ENCODE peak calls at places on chromosome 6, in nine cellular contexts. A is brain microvascular endothelial cell, O is PC-9, T is lower lobe of right lung, J is heart left ventricle, R is left lung, D is D721Med, H is mucosa of descending colon, W is HFF-Myc. E is an unnamed sample.

GRCh38 chr6:35727206-35727934 is 9.5 kb upstream of the ARMC12 start:
- DNase-seq in O (peak; percentile 50), D (peak; percentile 75), A (peak; percentile 54), T (peak; percentile 91), J (peak; percentile 76), R (peak; percentile 80), W (no peak), H (peak; percentile 79), E (peak; percentile 80)

GRCh38 chr6:3195695-3196497 is 31.6 kb downstream of the TUBB2B start:
- DNase-seq in H (no peak), D (no peak), R (no peak), O (no peak), T (no peak), A (no peak), J (no peak), W (no peak), E (no peak)

GRCh38 chr6:159163901-159164370 is 5.3 kb upstream of the FNDC1 start:
- DNase-seq in J (no peak), W (no peak), H (no peak), T (no peak), D (no peak), A (peak; percentile 68), R (no peak), O (no peak), E (no peak)

GRCh38 chr6:47242483-47243386 is 67.0 kb downstream of the TNFRSF21 start:
- DNase-seq in D (no peak), R (peak; percentile 94), H (peak; percentile 93), A (peak; percentile 90), W (peak; percentile 61), J (peak; percentile 85), T (peak; percentile 92), O (peak; percentile 85), E (no peak)

GRCh38 chr6:35706468-35706867 is 17.8 kb upstream of the FKBP5 start:
- DNase-seq in W (no peak), A (no peak), J (no peak), T (no peak), D (no peak), R (no peak), O (no peak), H (no peak), E (no peak)

GRCh38 chr6:120826253-120826652 is 508.0 kb downstream of the TBC1D32 start:
- DNase-seq in A (no peak), J (no peak), T (no peak), W (no peak), H (peak; percentile 77), O (peak; percentile 42), R (no peak), D (no peak), E (no peak)

GRCh38 chr6:26613201-26613600 is 16.4 kb downstream of the ABT1 start:
- DNase-seq in J (no peak), A (no peak), H (no peak), R (no peak), T (no peak), W (no peak), O (no peak), D (no peak), E (no peak)

GRCh38 chr6:11969092-11969491 is 43.0 kb upstream of the HIVEP1 start:
- DNase-seq in A (peak; percentile 47), H (no peak), O (no peak), J (no peak), R (no peak), D (no peak), T (no peak), W (no peak), E (no peak)

GRCh38 chr6:20827798-20828197 is 293.5 kb downstream of the CDKAL1 start:
- DNase-seq in A (no peak), J (no peak), D (no peak), W (no peak), H (no peak), O (no peak), R (no peak), T (no peak), E (no peak)

GRCh38 chr6:48611332-48611731 is 500.3 kb upstream of the PTCHD4 start:
- DNase-seq in D (no peak), J (no peak), W (no peak), A (peak; percentile 14), H (no peak), R (no peak), T (no peak), O (no peak), E (no peak)

GRCh38 chr6:150528648-150529285 is 70.9 kb upstream of the PLEKHG1 start:
- DNase-seq in A (peak; percentile 56), T (no peak), J (peak; percentile 71), O (no peak), W (peak; percentile 59), H (peak; percentile 23), R (peak; percentile 49), D (no peak), E (no peak)

GRCh38 chr6:56995347-56995746 is 40.4 kb downstream of the BEND6 start:
- DNase-seq in H (no peak), R (no peak), T (no peak), D (no peak), W (no peak), A (no peak), J (no peak), O (no peak), E (no peak)

GRCh38 chr6:104943781-104944180 is 13.1 kb upstream of the LIN28B start:
- DNase-seq in W (no peak), J (no peak), H (no peak), T (no peak), D (no peak), O (no peak), A (peak; percentile 32), R (no peak), E (no peak)

GRCh38 chr6:25435397-25435985 is 156.3 kb downstream of the CARMIL1 start:
- DNase-seq in D (no peak), T (no peak), W (no peak), A (no peak), R (no peak), H (peak; percentile 14), J (no peak), O (no peak), E (no peak)

GRCh38 chr6:25441658-25442276 is 162.6 kb downstream of the CARMIL1 start:
- DNase-seq in J (no peak), A (no peak), O (no peak), T (no peak), H (no peak), W (no peak), R (no peak), D (no peak), E (no peak)

GRCh38 chr6:25436760-25437159 is 157.6 kb downstream of the CARMIL1 start:
- DNase-seq in H (no peak), J (no peak), T (no peak), O (no peak), R (no peak), D (no peak), W (no peak), A (no peak), E (no peak)

GRCh38 chr6:25442898-25443297 is 163.7 kb downstream of the CARMIL1 start:
- DNase-seq in D (no peak), J (no peak), A (no peak), H (no peak), T (no peak), W (no peak), O (no peak), R (no peak), E (no peak)

DNA sequence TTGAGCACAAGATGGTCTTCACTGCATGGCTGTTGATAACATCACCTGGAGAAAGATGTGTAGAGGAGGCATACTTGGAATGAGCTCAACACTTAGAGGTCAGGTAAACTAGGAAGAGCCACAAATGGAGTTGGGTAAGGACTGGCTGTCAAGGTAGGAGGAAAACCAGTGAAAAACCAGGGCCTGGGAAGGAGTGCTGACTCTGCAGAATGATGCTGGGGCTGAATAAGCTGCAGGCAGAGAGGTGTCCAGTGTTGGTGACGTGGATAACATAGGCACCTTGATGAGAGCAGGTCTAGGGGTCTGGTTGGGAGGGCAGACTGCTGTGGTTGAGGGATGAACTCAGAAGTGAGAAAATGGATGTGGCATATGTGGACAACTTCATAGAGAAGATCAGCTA is 160.2 kb downstream of the CARMIL1 start:
- DNase-seq in J (no peak), O (no peak), A (no peak), R (no peak), T (no peak), W (no peak), H (no peak), D (peak; percentile 18), E (no peak)
- TF ChIP-seq CTCF in J (no peak), O (no peak), A (no peak), R (no peak), T (no peak), W (no peak), H (no peak), D (no peak), E (no peak)

GRCh38 chr6:132830236-132830799 is 15.9 kb downstream of the RPS12 start:
- DNase-seq in J (no peak), A (no peak), D (no peak), H (no peak), O (no peak), T (no peak), W (no peak), R (no peak), E (no peak)
- TF ChIP-seq CTCF in J (peak; percentile 52), A (peak; percentile 58), D (peak; percentile 55), H (no peak), O (peak; percentile 85), T (peak; percentile 46), W (peak; percentile 29), R (no peak), E (peak; percentile 83)

DNA sequence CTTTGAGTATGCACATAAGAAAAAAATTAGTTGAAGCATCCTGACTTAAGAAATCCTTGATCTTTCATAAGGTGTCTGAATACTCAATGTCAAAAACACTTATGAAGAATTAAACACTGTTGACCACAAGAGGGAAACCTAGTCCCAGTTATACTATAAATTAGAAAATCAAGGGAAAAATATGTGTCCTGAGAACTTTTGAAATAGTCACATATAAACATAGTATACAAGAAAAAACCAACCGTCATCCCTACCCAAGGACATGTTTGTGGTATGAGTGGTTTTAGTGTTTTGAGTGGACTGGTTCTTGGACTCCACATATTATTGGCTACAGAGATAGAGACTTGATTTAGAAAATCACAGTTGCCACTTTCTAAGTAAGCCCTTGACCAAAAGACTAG is 7.6 kb upstream of the HLA-DRA start:
- DNase-seq in W (no peak), R (no peak), H (no peak), O (no peak), J (no peak), T (no peak), A (no peak), D (no peak), E (no peak)
- TF ChIP-seq CTCF in W (no peak), R (peak; percentile 23), H (no peak), O (peak; percentile 69), J (peak; percentile 59), T (peak; percentile 59), A (peak; percentile 16), D (peak; percentile 46), E (peak; percentile 80)

DNA sequence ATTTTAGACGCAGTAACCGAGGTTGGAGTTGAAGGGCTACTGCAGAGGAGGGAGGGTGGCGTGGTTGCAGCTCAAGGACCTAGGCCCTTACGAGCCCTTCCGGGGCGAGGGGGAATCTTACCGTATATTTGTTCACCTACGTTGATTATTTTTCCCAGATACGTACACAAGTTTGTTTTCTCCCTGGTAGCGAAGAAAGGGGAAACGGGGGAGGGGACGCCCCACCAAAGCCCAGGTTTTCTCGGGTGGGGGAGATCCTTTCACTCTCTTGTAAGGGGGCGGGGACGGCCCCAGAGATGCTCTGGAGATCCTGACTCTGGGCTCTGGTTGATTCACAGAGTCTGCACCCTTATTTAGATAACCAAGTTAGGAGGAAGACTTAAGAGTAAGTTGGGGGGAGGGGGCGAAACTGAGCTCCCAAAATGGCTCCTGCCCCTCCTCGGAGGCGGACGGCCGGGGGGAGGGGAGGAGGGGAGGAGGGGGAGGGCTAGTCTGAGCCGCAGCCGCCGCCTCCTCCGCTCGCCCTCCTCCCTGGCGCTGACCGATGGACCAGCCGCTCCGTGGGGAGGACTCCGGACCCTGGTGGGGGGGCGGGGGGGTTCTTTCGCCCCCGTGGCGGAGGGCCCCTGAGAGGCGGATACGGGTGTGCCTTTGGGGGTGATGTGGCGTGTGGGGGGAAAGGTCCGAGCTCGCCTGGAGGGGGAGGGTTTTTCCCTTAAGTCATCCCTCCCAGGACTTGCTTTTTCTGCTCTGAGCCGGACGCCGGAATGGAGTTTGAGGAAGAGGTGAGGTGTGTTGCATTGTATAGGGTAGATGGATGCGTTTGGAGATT is 2.2 kb downstream of the BRD2 start:
- DNase-seq in W (no peak), O (peak; percentile 71), D (no peak), A (peak; percentile 87), R (peak; percentile 92), J (peak; percentile 92), T (peak; percentile 90), H (peak; percentile 91), E (peak; percentile 86)
- TF ChIP-seq CTCF in W (no peak), O (no peak), D (no peak), A (no peak), R (no peak), J (no peak), T (no peak), H (no peak), E (no peak)